ENCODE peak calls at places on chromosomes 13 and 19, in ten cellular contexts. J, L, D, H, X, E, K, S, U and W are unnamed samples.
A peak's percentile ranks its signal among the peaks of the same experiment; 100 is the strongest.

GRCh38 chr19:47707135-47707925 is 5.9 kb upstream of the EHD2 start:
- DNase-seq in J (peak; percentile 76), L (peak; percentile 42), D (peak; percentile 90), H (peak; percentile 38), X (peak; percentile 45), E (peak; percentile 73), K (peak; percentile 78), S (peak; percentile 39), U (peak; percentile 83), W (peak; percentile 82)

GRCh38 chr13:93767917-93768422 is 541.4 kb downstream of the GPC6 start:
- DNase-seq in J (no peak), L (no peak), D (no peak), H (no peak), X (no peak), E (no peak), K (no peak), S (no peak), U (no peak), W (no peak)

GRCh38 chr19:49155830-49156346 is 692 bp upstream of the HRC start:
- DNase-seq in J (no peak), L (no peak), D (no peak), H (no peak), X (no peak), E (no peak), K (peak; percentile 74), S (no peak), U (no peak), W (no peak)

GRCh38 chr13:49042476-49042875 is 66.8 kb downstream of the FNDC3A start:
- DNase-seq in J (no peak), L (no peak), D (no peak), H (peak; percentile 79), X (no peak), E (peak; percentile 35), K (no peak), S (no peak), U (no peak), W (no peak)

GRCh38 chr13:24222756-24223155 is 62.2 kb downstream of the SPATA13 start:
- DNase-seq in J (no peak), L (no peak), D (no peak), H (no peak), X (no peak), E (no peak), K (no peak), S (no peak), U (no peak), W (no peak)

GRCh38 chr13:46621133-46621532 is 68.2 kb downstream of the LRCH1 start:
- DNase-seq in J (no peak), L (no peak), D (no peak), H (no peak), X (no peak), E (no peak), K (no peak), S (no peak), U (no peak), W (no peak)

GRCh38 chr13:32150794-32151193 is 119.2 kb downstream of the FRY start:
- DNase-seq in J (no peak), L (no peak), D (peak; percentile 95), H (peak; percentile 85), X (no peak), E (peak; percentile 53), K (peak; percentile 81), S (no peak), U (no peak), W (no peak)

GRCh38 chr19:47582320-47582909 is 9.5 kb upstream of the ZNF541 start:
- DNase-seq in J (no peak), L (no peak), D (no peak), H (peak; percentile 89), X (no peak), E (peak; percentile 94), K (no peak), S (no peak), U (peak; percentile 27), W (no peak)